ENCODE peak calls at places on chromosomes 6 and 20, in six cellular contexts. D is Panc1; J is stimulated activated CD4-positive, alpha-beta T cell treated with anti-CD3 and anti-CD28 coated beads, Interleukin-2, amount 100 ng/mL, for 48 hours; G is SK-N-SH; S is activated CD4-positive, alpha-beta memory T cell treated with anti-CD3 and anti-CD28 coated beads, Interleukin-2, amount 10 ng/mL, durations not matched to agents 7 days and 5 days; Y is immature natural killer cell. K is an unnamed sample.
A peak's percentile ranks its signal among the peaks of the same experiment; 100 is the strongest.

GRCh38 chr20:33977535-33977934 is 16.2 kb upstream of the RALY start:
- DNase-seq in D (no peak), J (no peak), G (no peak), S (no peak), Y (no peak), K (no peak)

GRCh38 chr6:76465410-76465809 is 392.9 kb upstream of the IMPG1 start:
- DNase-seq in D (no peak), J (no peak), G (no peak), S (no peak), Y (no peak), K (no peak)

GRCh38 chr6:125701354-125701668 is 48.1 kb upstream of the HEY2 start:
- DNase-seq in D (no peak), J (no peak), G (no peak), S (no peak), Y (no peak), K (no peak)

GRCh38 chr20:35726759-35727711 is 15.0 kb downstream of the RBM39 start:
- DNase-seq in D (no peak), J (no peak), G (no peak), S (no peak), Y (no peak), K (no peak)

GRCh38 chr6:4355241-4355640 is 219.9 kb upstream of the ECI2 start:
- DNase-seq in D (no peak), J (no peak), G (no peak), S (no peak), Y (no peak), K (no peak)

GRCh38 chr20:14817121-14817520 is 479.7 kb upstream of the FLRT3 start:
- DNase-seq in D (no peak), J (no peak), G (no peak), S (no peak), Y (no peak), K (no peak)

GRCh38 chr20:62030834-62031434 is 34.7 kb downstream of the TAF4 start:
- DNase-seq in D (no peak), J (no peak), G (no peak), S (peak; percentile 25), Y (no peak), K (no peak)

GRCh38 chr20:49539481-49540231 is 28.3 kb downstream of the PTGIS start:
- DNase-seq in D (no peak), J (no peak), G (no peak), S (peak; percentile 10), Y (no peak), K (no peak)

GRCh38 chr20:48180637-48181036 is 395.4 kb upstream of the SULF2 start:
- DNase-seq in D (no peak), J (no peak), G (no peak), S (no peak), Y (no peak), K (no peak)

GRCh38 chr6:7805828-7806227 is 79.9 kb downstream of the BMP6 start:
- DNase-seq in D (no peak), J (no peak), G (no peak), S (no peak), Y (no peak), K (no peak)

GRCh38 chr6:118679293-118679692 is 27.9 kb upstream of the CEP85L start:
- DNase-seq in D (no peak), J (no peak), G (no peak), S (no peak), Y (no peak), K (no peak)

GRCh38 chr6:131062245-131063027 is 609 bp downstream of the EPB41L2 start:
- DNase-seq in D (no peak), J (no peak), G (no peak), S (peak; percentile 17), Y (peak; percentile 14), K (no peak)

GRCh38 chr6:15715060-15715459 is 52.2 kb upstream of the DTNBP1 start:
- DNase-seq in D (no peak), J (no peak), G (no peak), S (no peak), Y (no peak), K (no peak)

GRCh38 chr20:62376112-62377063 is 9.3 kb upstream of the LAMA5 start:
- DNase-seq in D (no peak), J (no peak), G (no peak), S (no peak), Y (no peak), K (no peak)

GRCh38 chr6:21348462-21349195 is 244.9 kb upstream of the SOX4 start:
- DNase-seq in D (peak; percentile 20), J (no peak), G (no peak), S (no peak), Y (no peak), K (no peak)

GRCh38 chr6:137089305-137089704 is 44.5 kb upstream of the IL20RA start:
- DNase-seq in D (no peak), J (no peak), G (no peak), S (no peak), Y (no peak), K (no peak)

GRCh38 chr6:220736-221475 is 71.4 kb upstream of the DUSP22 start:
- DNase-seq in D (no peak), J (no peak), G (no peak), S (peak; percentile 29), Y (no peak), K (no peak)

GRCh38 chr6:32622545-32623401 is 14.4 kb upstream of the HLA-DQA1 start:
- DNase-seq in D (no peak), J (peak; percentile 26), G (peak; percentile 2), S (peak; percentile 49), Y (peak; percentile 91), K (no peak)

GRCh38 chr6:44059359-44060342 is 67.6 kb downstream of the MRPL14 start:
- DNase-seq in D (no peak), J (no peak), G (no peak), S (no peak), Y (no peak), K (no peak)

GRCh38 chr6:108363113-108363512 is 68.3 kb downstream of the AFG1L start:
- DNase-seq in D (no peak), J (no peak), G (no peak), S (no peak), Y (no peak), K (no peak)

GRCh38 chr6:119453242-119453641 is 103.7 kb upstream of the MAN1A1 start:
- DNase-seq in D (no peak), J (no peak), G (no peak), S (no peak), Y (no peak), K (no peak)